ENCODE peak calls at places on chromosomes 5 and 9, in four cellular contexts. F is ureter, C is C1 segment of cervical spinal cord, I is HTR-8/SVneo. Y is an unnamed sample.

GRCh38 chr9:126474786-126475485 is 138.8 kb upstream of the LMX1B start:
- DNase-seq in I (peak), C (no peak), F (no peak), Y (no peak)

GRCh38 chr5:120808135-120808534 is 344.0 kb downstream of the PRR16 start:
- DNase-seq in C (no peak), F (no peak), I (no peak), Y (no peak)

GRCh38 chr5:81207009-81207408 is 26.1 kb upstream of the CKMT2 start:
- DNase-seq in C (no peak), F (no peak), I (peak), Y (no peak)

GRCh38 chr5:96297290-96297689 is 135.8 kb downstream of the PCSK1 start:
- DNase-seq in C (no peak), I (no peak), F (no peak), Y (no peak)

GRCh38 chr9:129574911-129575574 is 45.9 kb downstream of the C9orf50 start:
- DNase-seq in C (no peak), I (no peak), F (no peak), Y (no peak)

GRCh38 chr5:126865299-126865698 is 88.4 kb downstream of the LMNB1 start:
- DNase-seq in C (no peak), I (no peak), F (no peak), Y (no peak)

GRCh38 chr5:68258531-68258930 is 43.0 kb downstream of the PIK3R1 start:
- DNase-seq in F (no peak), C (no peak), I (no peak), Y (no peak)

GRCh38 chr9:113215142-113215541 is 5.9 kb downstream of the FKBP15 start:
- DNase-seq in C (no peak), I (no peak), F (no peak), Y (no peak)

GRCh38 chr5:84425365-84425764 is 40.7 kb upstream of the EDIL3 start:
- DNase-seq in C (no peak), F (no peak), I (no peak), Y (no peak)

GRCh38 chr9:108257387-108257786 is 598.4 kb downstream of the ACTL7B start:
- DNase-seq in I (no peak), C (no peak), F (no peak), Y (no peak)

GRCh38 chr5:175261526-175261925 is 182.5 kb downstream of the DRD1 start:
- DNase-seq in F (no peak), I (no peak), C (no peak), Y (no peak)

GRCh38 chr9:4117835-4118610 is 181.8 kb downstream of the GLIS3 start:
- DNase-seq in I (no peak), F (no peak), C (no peak), Y (no peak)

GRCh38 chr5:155878991-155879575 is 447.9 kb upstream of the SGCD start:
- DNase-seq in F (no peak), C (no peak), I (no peak), Y (no peak)

GRCh38 chr9:120935383-120935857 is 8.8 kb upstream of the TRAF1 start:
- DNase-seq in C (peak), F (peak), I (peak), Y (peak)

GRCh38 chr5:79229357-79230174 is 6.4 kb upstream of the JMY start:
- DNase-seq in C (no peak), I (no peak), F (no peak), Y (no peak)

GRCh38 chr5:102628449-102629175 is 126.5 kb upstream of the PAM start:
- DNase-seq in C (no peak), I (no peak), F (no peak), Y (no peak)

GRCh38 chr5:91296691-91297143 is 86.4 kb downstream of the ARRDC3 start:
- DNase-seq in I (no peak), C (peak), F (no peak), Y (no peak)

GRCh38 chr5:56094579-56095361 is 100.0 kb upstream of the IL6ST start:
- DNase-seq in I (no peak), C (no peak), F (no peak), Y (no peak)

GRCh38 chr5:150270546-150271295 is 18.9 kb downstream of the CAMK2A start:
- DNase-seq in I (no peak), F (no peak), C (no peak), Y (no peak)

GRCh38 chr5:127536687-127537086 is 19.2 kb downstream of the PRRC1 start:
- DNase-seq in I (no peak), F (no peak), C (no peak), Y (no peak)

GRCh38 chr5:2685651-2686050 is 65.8 kb downstream of the IRX2 start:
- DNase-seq in I (no peak), C (no peak), F (no peak), Y (no peak)

GRCh38 chr9:86176468-86176867 is 77.1 kb upstream of the GOLM1 start:
- DNase-seq in I (peak), F (no peak), C (no peak), Y (peak)

GRCh38 chr9:115000217-115000639 is 69.8 kb upstream of the TNFSF8 start:
- DNase-seq in F (no peak), C (no peak), I (no peak), Y (no peak)

GRCh38 chr5:58754250-58754649 is 171.4 kb downstream of the RAB3C start:
- DNase-seq in C (no peak), F (no peak), I (no peak), Y (no peak)

GRCh38 chr5:134851307-134851923 is 5.6 kb downstream of the C5orf24 start:
- DNase-seq in I (peak), F (no peak), C (no peak), Y (no peak)

GRCh38 chr5:142952236-142952635 is 182.1 kb downstream of the ARHGAP26 start:
- DNase-seq in C (no peak), F (no peak), I (no peak), Y (no peak)

GRCh38 chr5:95134326-95134725 is 150.6 kb downstream of the MCTP1 start:
- DNase-seq in I (no peak), C (no peak), F (no peak), Y (no peak)

GRCh38 chr5:98179791-98180755 is 593.4 kb upstream of the RGMB start:
- DNase-seq in C (no peak), F (no peak), I (no peak), Y (no peak)

GRCh38 chr9:122848256-122848943 is 20.0 kb upstream of the PDCL start:
- DNase-seq in C (no peak), I (no peak), F (no peak), Y (no peak)

GRCh38 chr9:17744786-17745185 is 165.9 kb downstream of the SH3GL2 start:
- DNase-seq in C (no peak), I (no peak), F (no peak), Y (no peak)

GRCh38 chr5:1140818-1141189 is 28.9 kb upstream of the SLC12A7 start:
- DNase-seq in F (no peak), C (no peak), I (no peak), Y (no peak)

Y was measured in NCI-H2081 treated with DMSO at 0.1 percent for 48 hours.